ENCODE peak calls at places on chromosomes 13 and 19, in eight cellular contexts. F, X, I, T, G, B, A and Q are unnamed samples.

GRCh38 chr19:33389574-33390119 is 16.1 kb downstream of the CEBPG start:
- DNase-seq in F (no peak), X (no peak), I (no peak), T (no peak), G (no peak), B (no peak), A (no peak), Q (no peak)

GRCh38 chr13:29956771-29957170 is 106.4 kb upstream of the UBL3 start:
- DNase-seq in F (no peak), X (no peak), I (no peak), T (peak), G (no peak), B (no peak), A (no peak), Q (no peak)

GRCh38 chr13:42360046-42360445 is 88.1 kb downstream of the AKAP11 start:
- DNase-seq in F (no peak), X (no peak), I (no peak), T (no peak), G (no peak), B (no peak), A (no peak), Q (no peak)

GRCh38 chr19:16355293-16356043 is 30.8 kb downstream of the KLF2 start:
- DNase-seq in F (no peak), X (peak), I (no peak), T (no peak), G (no peak), B (no peak), A (peak), Q (no peak)

GRCh38 chr13:77489566-77490337 is 45.8 kb upstream of the SCEL start:
- DNase-seq in F (no peak), X (no peak), I (no peak), T (no peak), G (no peak), B (no peak), A (no peak), Q (no peak)

GRCh38 chr13:50580684-50581305 is 262.7 kb downstream of the DLEU7 start:
- DNase-seq in F (peak), X (no peak), I (no peak), T (no peak), G (no peak), B (no peak), A (no peak), Q (no peak)

GRCh38 chr13:54196684-54197083 is 1168.1 kb downstream of the OLFM4 start:
- DNase-seq in F (no peak), X (no peak), I (no peak), T (no peak), G (no peak), B (no peak), A (no peak), Q (no peak)

GRCh38 chr13:77740931-77741586 is 43.6 kb downstream of the SLAIN1 start:
- DNase-seq in F (no peak), X (no peak), I (no peak), T (no peak), G (no peak), B (no peak), A (no peak), Q (no peak)

GRCh38 chr19:17411801-17412200 is 6.4 kb upstream of the BST2 start:
- DNase-seq in F (no peak), X (no peak), I (no peak), T (no peak), G (peak), B (no peak), A (no peak), Q (no peak)

GRCh38 chr19:51546650-51547396 is 15.4 kb upstream of the SIGLEC6 start:
- DNase-seq in F (peak), X (no peak), I (no peak), T (no peak), G (no peak), B (no peak), A (no peak), Q (no peak)

GRCh38 chr13:32391101-32391620 is 36.8 kb downstream of the N4BP2L1 start:
- DNase-seq in F (no peak), X (no peak), I (no peak), T (no peak), G (peak), B (no peak), A (no peak), Q (no peak)

GRCh38 chr13:39597828-39598227 is 5.2 kb downstream of the LHFPL6 start:
- DNase-seq in F (no peak), X (no peak), I (no peak), T (no peak), G (no peak), B (no peak), A (no peak), Q (no peak)

GRCh38 chr19:45779231-45780145 is 2.8 kb downstream of the DMPK start:
- DNase-seq in F (no peak), X (peak), I (peak), T (peak), G (peak), B (peak), A (peak), Q (peak)

GRCh38 chr19:16378291-16378889 is 53.8 kb downstream of the KLF2 start:
- DNase-seq in F (no peak), X (no peak), I (no peak), T (no peak), G (no peak), B (no peak), A (no peak), Q (no peak)

GRCh38 chr13:75769141-75769905 is 133.2 kb downstream of the LMO7 start:
- DNase-seq in F (no peak), X (no peak), I (no peak), T (no peak), G (no peak), B (no peak), A (no peak), Q (no peak)

GRCh38 chr13:99415014-99415650 is 86.1 kb upstream of the TM9SF2 start:
- DNase-seq in F (no peak), X (no peak), I (no peak), T (no peak), G (no peak), B (no peak), A (no peak), Q (no peak)

GRCh38 chr13:46866150-46866549 is 30.7 kb downstream of the HTR2A start:
- DNase-seq in F (peak), X (peak), I (no peak), T (peak), G (peak), B (no peak), A (peak), Q (no peak)

GRCh38 chr13:109385161-109385560 is 401.2 kb downstream of the IRS2 start:
- DNase-seq in F (peak), X (no peak), I (no peak), T (no peak), G (no peak), B (no peak), A (peak), Q (no peak)

GRCh38 chr19:10299545-10300458 is 9.8 kb downstream of the ZGLP1 start:
- DNase-seq in F (no peak), X (no peak), I (no peak), T (peak), G (no peak), B (no peak), A (no peak), Q (no peak)

GRCh38 chr19:45145270-45146189 is 15.3 kb downstream of the NKPD1 start:
- DNase-seq in F (no peak), X (no peak), I (no peak), T (no peak), G (no peak), B (no peak), A (no peak), Q (peak)

GRCh38 chr19:31304877-31305312 is 44.3 kb downstream of the TSHZ3 start:
- DNase-seq in F (no peak), X (no peak), I (no peak), T (no peak), G (no peak), B (no peak), A (no peak), Q (no peak)

GRCh38 chr13:108987488-108987887 is 358.1 kb downstream of the MYO16 start:
- DNase-seq in F (peak), X (no peak), I (no peak), T (no peak), G (no peak), B (no peak), A (peak), Q (no peak)

GRCh38 chr13:24251525-24251924 is 57.9 kb upstream of the C1QTNF9 start:
- DNase-seq in F (no peak), X (no peak), I (peak), T (no peak), G (no peak), B (no peak), A (no peak), Q (no peak)

GRCh38 chr13:74162135-74162534 is 27.9 kb upstream of the KLF12 start:
- DNase-seq in F (no peak), X (no peak), I (no peak), T (no peak), G (no peak), B (no peak), A (no peak), Q (no peak)

GRCh38 chr13:101492251-101492910 is 39.9 kb downstream of the ITGBL1 start:
- DNase-seq in F (peak), X (no peak), I (no peak), T (no peak), G (no peak), B (no peak), A (no peak), Q (no peak)

GRCh38 chr13:79972066-79972569 is 368.8 kb downstream of the SPRY2 start:
- DNase-seq in F (no peak), X (no peak), I (no peak), T (no peak), G (no peak), B (no peak), A (no peak), Q (no peak)

GRCh38 chr13:54185785-54186184 is 1157.2 kb downstream of the OLFM4 start:
- DNase-seq in F (no peak), X (no peak), I (no peak), T (peak), G (peak), B (no peak), A (no peak), Q (no peak)

GRCh38 chr19:30783936-30784335 is 411.8 kb downstream of the ZNF536 start:
- DNase-seq in F (no peak), X (no peak), I (no peak), T (no peak), G (peak), B (no peak), A (no peak), Q (no peak)

GRCh38 chr13:49098198-49098597 is 121.9 kb upstream of the MLNR start:
- DNase-seq in F (peak), X (no peak), I (peak), T (no peak), G (no peak), B (no peak), A (peak), Q (no peak)

GRCh38 chr13:28204690-28205443 is 66.5 kb downstream of the PAN3 start:
- DNase-seq in F (no peak), X (no peak), I (no peak), T (no peak), G (no peak), B (no peak), A (no peak), Q (no peak)

GRCh38 chr13:102724923-102725322 is 30.1 kb upstream of the METTL21C start:
- DNase-seq in F (peak), X (no peak), I (no peak), T (peak), G (no peak), B (peak), A (peak), Q (no peak)

GRCh38 chr19:47595937-47596336 is 13.0 kb upstream of the BICRA start:
- DNase-seq in F (no peak), X (no peak), I (no peak), T (no peak), G (no peak), B (no peak), A (no peak), Q (no peak)

GRCh38 chr13:47932953-47933687 is 68.0 kb downstream of the SUCLA2 start:
- DNase-seq in F (no peak), X (no peak), I (no peak), T (no peak), G (no peak), B (no peak), A (peak), Q (no peak)

GRCh38 chr13:112733661-112734379 is 44.0 kb downstream of the ATP11A start:
- DNase-seq in F (peak), X (no peak), I (no peak), T (no peak), G (peak), B (no peak), A (no peak), Q (no peak)

GRCh38 chr13:21925720-21926119 is 254.8 kb downstream of the FGF9 start:
- DNase-seq in F (no peak), X (no peak), I (no peak), T (no peak), G (no peak), B (no peak), A (no peak), Q (no peak)

GRCh38 chr13:21929400-21929799 is 258.5 kb downstream of the FGF9 start:
- DNase-seq in F (no peak), X (no peak), I (no peak), T (no peak), G (peak), B (no peak), A (no peak), Q (no peak)

GRCh38 chr13:21924958-21925357 is 254.1 kb downstream of the FGF9 start:
- DNase-seq in F (no peak), X (no peak), I (no peak), T (no peak), G (no peak), B (no peak), A (no peak), Q (no peak)
- H3K27ac ChIP-seq in F (no peak), X (no peak), I (no peak), T (no peak), G (no peak), B (no peak), A (no peak), Q (no peak)

GRCh38 chr19:42097461-42097860 is 21.5 kb downstream of the ZNF574 start:
- DNase-seq in F (no peak), X (no peak), I (no peak), T (no peak), G (no peak), B (no peak), A (no peak), Q (no peak)

GRCh38 chr19:42095814-42096230 is 19.9 kb downstream of the ZNF574 start:
- DNase-seq in F (no peak), X (no peak), I (no peak), T (no peak), G (peak), B (no peak), A (no peak), Q (peak)

GRCh38 chr19:42096255-42096837 is 20.4 kb downstream of the ZNF574 start:
- DNase-seq in F (no peak), X (no peak), I (no peak), T (no peak), G (no peak), B (no peak), A (no peak), Q (no peak)

GRCh38 chr19:42093505-42093904 is 17.5 kb downstream of the ZNF574 start:
- DNase-seq in F (no peak), X (no peak), I (no peak), T (peak), G (no peak), B (no peak), A (no peak), Q (no peak)

DNA sequence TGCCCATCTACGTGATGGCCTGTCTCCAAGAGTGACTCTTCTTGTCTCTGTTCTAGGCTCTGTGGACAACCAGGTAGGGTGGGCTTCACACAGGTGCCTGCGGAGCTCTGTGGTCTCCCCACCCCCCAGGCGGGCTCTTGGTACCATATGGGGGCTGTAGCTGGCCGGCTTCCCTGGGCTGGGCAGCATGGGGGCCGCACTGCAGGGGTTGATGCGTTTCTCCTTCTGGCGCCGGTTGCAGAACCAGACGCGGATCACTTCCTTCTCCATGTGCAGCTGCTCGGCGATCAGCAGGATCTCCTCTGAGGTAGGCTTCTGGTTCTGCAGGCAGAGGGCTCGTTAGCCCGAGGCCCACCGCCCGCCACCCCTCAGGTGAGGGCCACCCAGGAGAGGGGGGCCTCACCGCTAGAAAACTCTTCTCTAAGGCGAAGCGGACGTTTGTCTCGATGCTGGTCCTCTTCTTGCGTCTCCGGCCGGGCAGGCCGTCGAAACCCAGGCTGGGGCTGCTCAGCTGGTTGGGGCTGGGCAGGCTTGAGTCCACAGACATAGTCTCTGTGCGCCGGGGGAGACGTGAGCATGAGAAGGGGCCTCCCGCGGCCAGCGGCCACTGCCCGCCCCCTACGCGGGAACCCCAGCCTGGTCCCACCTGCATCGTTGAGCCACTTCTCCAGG is 19.3 kb downstream of the ZNF574 start:
- DNase-seq in F (no peak), X (no peak), I (no peak), T (no peak), G (no peak), B (no peak), A (no peak), Q (no peak)
- H3K4me3 ChIP-seq in F (no peak), X (no peak), I (no peak), T (no peak), G (no peak), B (no peak), A (no peak), Q (no peak)

DNA sequence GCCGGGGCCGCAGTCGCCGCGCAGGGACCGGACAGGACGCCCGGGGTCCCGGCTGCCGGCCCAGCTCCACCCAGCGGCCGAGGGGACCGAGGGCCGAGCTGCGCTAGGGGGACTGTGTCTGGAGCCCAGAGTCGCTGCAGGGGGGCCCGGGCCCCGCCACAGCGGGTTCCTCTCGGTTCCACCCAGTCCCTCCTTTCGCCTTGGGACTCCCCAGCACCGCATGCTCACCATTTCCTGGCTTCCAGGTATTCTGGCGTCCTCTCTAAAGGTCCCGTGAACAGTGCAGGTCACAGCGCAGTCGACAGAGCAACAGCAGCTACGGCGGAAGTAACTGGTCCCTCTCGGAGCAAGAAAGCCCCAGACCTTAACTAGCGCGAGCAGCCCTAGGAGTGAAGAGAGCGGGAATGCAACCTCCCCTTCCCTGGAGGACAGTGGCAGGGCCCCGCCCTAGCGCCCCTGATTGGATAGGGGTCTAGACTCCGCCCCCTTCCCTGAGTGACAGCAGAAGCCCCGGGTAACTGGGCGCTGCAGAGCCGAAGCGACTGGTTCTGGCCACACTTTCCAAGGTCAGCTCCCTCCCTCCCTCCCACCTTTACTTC is at the start of gene ZNF878:
- DNase-seq in F (peak), X (peak), I (no peak), T (peak), G (peak), B (no peak), A (peak), Q (peak)
- H3K27ac ChIP-seq in F (no peak), X (no peak), I (peak), T (peak), G (peak), B (no peak), A (no peak), Q (peak)

GRCh38 chr13:41017153-41017552 is 2.0 kb downstream of the ELF1 start:
- DNase-seq in F (no peak), X (no peak), I (no peak), T (no peak), G (no peak), B (no peak), A (peak), Q (no peak)

GRCh38 chr13:41018583-41018909 is 570 bp downstream of the ELF1 start:
- DNase-seq in F (no peak), X (no peak), I (no peak), T (no peak), G (no peak), B (no peak), A (no peak), Q (no peak)

GRCh38 chr13:41019578-41020347 is 647 bp upstream of the ELF1 start:
- DNase-seq in F (no peak), X (no peak), I (no peak), T (peak), G (no peak), B (no peak), A (no peak), Q (no peak)

GRCh38 chr13:41017744-41018582 is 1.2 kb downstream of the ELF1 start:
- DNase-seq in F (no peak), X (no peak), I (no peak), T (no peak), G (no peak), B (no peak), A (peak), Q (no peak)

GRCh38 chr13:41019027-41019487 is at the start of gene ELF1:
- DNase-seq in F (peak), X (no peak), I (peak), T (no peak), G (no peak), B (peak), A (peak), Q (peak)
- H3K4me3 ChIP-seq in F (peak), X (no peak), I (peak), T (no peak), G (peak), B (peak), A (peak), Q (peak)

DNA sequence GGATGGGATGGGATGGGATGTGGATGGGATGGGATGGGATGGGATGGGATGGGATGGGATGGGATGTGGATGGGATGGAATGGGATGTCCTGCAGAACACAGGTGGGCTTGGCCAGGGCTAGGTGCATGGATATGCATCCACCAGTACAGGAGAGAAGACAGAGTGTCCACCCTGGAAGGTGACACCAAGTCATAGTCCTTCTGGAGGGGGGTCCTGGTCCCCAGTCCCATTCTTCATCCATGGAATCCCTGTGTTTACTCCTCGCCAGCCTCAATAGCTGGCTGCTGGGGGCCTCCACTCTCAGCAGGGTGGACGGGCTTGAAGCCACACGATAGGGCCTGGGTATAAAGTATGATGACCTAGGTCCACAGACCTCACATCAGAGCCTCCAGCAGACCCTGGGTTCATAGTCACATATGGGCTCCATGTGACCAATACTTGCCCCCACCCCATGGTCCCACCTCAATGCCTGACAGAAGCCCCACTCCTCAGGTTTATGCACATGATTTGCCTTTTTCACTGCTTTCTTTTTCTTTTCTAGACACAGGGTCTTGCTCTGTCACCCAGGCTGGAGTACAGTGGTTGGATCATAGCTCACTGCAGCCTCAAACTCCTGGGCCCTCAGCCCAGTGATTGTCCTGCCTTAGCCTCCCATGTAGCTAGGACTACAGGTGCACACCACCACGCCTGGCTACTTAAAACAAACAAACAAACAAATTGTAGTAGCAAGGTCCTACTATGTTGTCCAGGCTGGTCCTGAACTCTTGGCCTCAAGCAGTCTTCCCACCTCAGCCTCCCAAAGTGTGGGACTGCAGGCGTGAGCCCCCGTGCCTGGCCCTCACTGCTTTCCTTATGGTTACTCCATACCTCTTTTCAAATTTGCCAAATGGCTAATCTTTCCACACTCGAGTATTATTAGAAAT is 39.9 kb downstream of the RFX2 start:
- DNase-seq in F (no peak), X (no peak), I (no peak), T (no peak), G (no peak), B (no peak), A (no peak), Q (no peak)
- H3K27ac ChIP-seq in F (peak), X (no peak), I (no peak), T (no peak), G (no peak), B (no peak), A (no peak), Q (no peak)